ENCODE peak calls at places on chromosomes 7 and 10, in six cellular contexts. W is ELR; N is BJ; J is posterior vena cava; F is naive thymus-derived CD4-positive, alpha-beta T cell; S is stimulated activated CD8-positive, alpha-beta memory T cell treated with anti-CD3 and anti-CD28 coated beads, Interleukin-2, amount 100 ng/mL, for 48 hours. X is an unnamed sample.

GRCh38 chr10:31635415-31636065 is 293.1 kb downstream of the ARHGAP12 start:
- DNase-seq in N (no peak), F (no peak), S (no peak), W (peak; percentile 65), J (no peak), X (no peak)

GRCh38 chr10:119919823-119920222 is 27.3 kb downstream of the SEC23IP start:
- DNase-seq in J (no peak), N (no peak), W (no peak), F (no peak), S (no peak), X (no peak)

GRCh38 chr10:129613377-129613980 is 146.4 kb downstream of the MGMT start:
- DNase-seq in N (no peak), F (no peak), S (no peak), W (no peak), J (no peak), X (no peak)

GRCh38 chr7:40133561-40134427 is 628 bp downstream of the MPLKIP start:
- DNase-seq in J (no peak), F (peak; percentile 43), W (peak; percentile 34), N (no peak), S (no peak), X (no peak)

GRCh38 chr7:20190588-20190987 is 26.6 kb downstream of the MACC1 start:
- DNase-seq in J (no peak), F (no peak), N (no peak), W (no peak), S (no peak), X (no peak)

GRCh38 chr7:80910228-80910627 is 8.6 kb downstream of the SEMA3C start:
- DNase-seq in F (no peak), N (no peak), W (no peak), S (no peak), J (no peak), X (no peak)

GRCh38 chr7:35548291-35548690 is 146.6 kb downstream of the HERPUD2 start:
- DNase-seq in F (no peak), N (no peak), J (no peak), W (no peak), S (no peak), X (no peak)

GRCh38 chr7:128890306-128891109 is 20.0 kb downstream of the KCP start:
- DNase-seq in F (no peak), W (no peak), N (no peak), S (no peak), J (peak; percentile 82), X (no peak)

GRCh38 chr10:28217848-28218247 is 85.0 kb downstream of the MPP7 start:
- DNase-seq in N (peak; percentile 80), F (peak; percentile 10), J (no peak), W (peak; percentile 80), S (no peak), X (no peak)

GRCh38 chr10:520402-520787 is 169.1 kb downstream of the DIP2C start:
- DNase-seq in J (peak; percentile 69), W (peak; percentile 21), S (no peak), N (no peak), F (no peak), X (peak; percentile 70)

GRCh38 chr7:877312-878232 is 1.2 kb downstream of the GET4 start:
- DNase-seq in J (no peak), N (no peak), F (no peak), W (peak; percentile 27), S (no peak), X (peak; percentile 63)

GRCh38 chr10:70270952-70271351 is 12.9 kb downstream of the NPFFR1 start:
- DNase-seq in W (no peak), F (no peak), N (no peak), J (no peak), S (no peak), X (no peak)

GRCh38 chr7:55086413-55087201 is 67.8 kb downstream of the EGFR start:
- DNase-seq in W (peak; percentile 88), F (no peak), J (no peak), N (no peak), S (no peak), X (no peak)

GRCh38 chr7:135186841-135187253 is 16.3 kb upstream of the CYREN start:
- DNase-seq in J (peak; percentile 80), F (no peak), S (no peak), N (no peak), W (no peak), X (no peak)

GRCh38 chr10:93576888-93577287 is 10.4 kb downstream of the FFAR4 start:
- DNase-seq in J (no peak), W (no peak), F (no peak), S (no peak), N (no peak), X (no peak)

GRCh38 chr10:72316386-72316700 is 38.4 kb downstream of the DNAJB12 start:
- DNase-seq in N (no peak), J (no peak), S (no peak), F (no peak), W (no peak), X (no peak)

GRCh38 chr7:148218603-148219002 is 372.0 kb upstream of the C7orf33 start:
- DNase-seq in F (no peak), N (no peak), W (no peak), S (no peak), J (no peak), X (no peak)

X was measured in ureter.